ENCODE peak calls at places on chromosomes 5 and 9, in seven cellular contexts. X is upper lobe of right lung, H is omental fat pad, U is glomerular endothelial cell, M is ureter, F is foreskin fibroblast, T is HTR-8/SVneo. Z is an unnamed sample.
A peak's percentile ranks its signal among the peaks of the same experiment; 100 is the strongest.

GRCh38 chr5:36403601-36404311 is 102.1 kb upstream of the RANBP3L start:
- DNase-seq in X (no peak), H (no peak), U (no peak), M (no peak), F (peak; percentile 96), T (no peak), Z (peak; percentile 80)

GRCh38 chr5:37984300-37984699 is 144.5 kb upstream of the GDNF start:
- DNase-seq in X (no peak), H (no peak), U (no peak), M (no peak), F (no peak), T (no peak), Z (no peak)

GRCh38 chr5:178399723-178400115 is 167.1 kb upstream of the PHYKPL start:
- DNase-seq in X (no peak), H (no peak), U (no peak), M (no peak), F (no peak), T (no peak), Z (no peak)

GRCh38 chr9:36772449-36773370 is 200.0 kb downstream of the MELK start:
- DNase-seq in X (no peak), H (no peak), U (no peak), M (no peak), F (peak; percentile 41), T (no peak), Z (no peak)

GRCh38 chr5:144139586-144139985 is 30.9 kb downstream of the YIPF5 start:
- DNase-seq in X (no peak), H (no peak), U (no peak), M (no peak), F (peak; percentile 78), T (no peak), Z (no peak)

GRCh38 chr5:142053434-142054253 is 40.8 kb upstream of the GNPDA1 start:
- DNase-seq in X (no peak), H (no peak), U (no peak), M (no peak), F (peak; percentile 77), T (peak; percentile 55), Z (no peak)

GRCh38 chr9:7788772-7789171 is 10.8 kb downstream of the DMAC1 start:
- DNase-seq in X (no peak), H (no peak), U (no peak), M (no peak), F (no peak), T (no peak), Z (no peak)

GRCh38 chr9:20125721-20126120 is 336.9 kb upstream of the SLC24A2 start:
- DNase-seq in X (no peak), H (no peak), U (no peak), M (no peak), F (peak; percentile 36), T (no peak), Z (no peak)

GRCh38 chr5:80147119-80147815 is 108.6 kb downstream of the SERINC5 start:
- DNase-seq in X (no peak), H (no peak), U (no peak), M (no peak), F (no peak), T (no peak), Z (no peak)

GRCh38 chr5:148443998-148444397 is 60.2 kb downstream of the FBXO38 start:
- DNase-seq in X (no peak), H (no peak), U (peak; percentile 50), M (peak; percentile 66), F (peak; percentile 81), T (peak; percentile 53), Z (no peak)

GRCh38 chr5:82639393-82640144 is 361.4 kb upstream of the RPS23 start:
- DNase-seq in X (no peak), H (no peak), U (no peak), M (no peak), F (peak; percentile 20), T (no peak), Z (no peak)